ENCODE peak calls at places on chromosomes 13 and 19, in ten cellular contexts. J, M, Q, Y, G, N, B, K, T and R are unnamed samples.

GRCh38 chr13:43911283-43911682 is 31.6 kb downstream of the LACC1 start:
- DNase-seq in J (no peak), M (no peak), Q (no peak), Y (no peak), G (no peak), N (no peak), B (no peak), K (no peak), T (peak; percentile 73), R (no peak)

GRCh38 chr19:56643460-56643763 is 453 bp downstream of the SMIM17 start:
- DNase-seq in J (no peak), M (no peak), Q (no peak), Y (no peak), G (no peak), N (no peak), B (no peak), K (no peak), T (no peak), R (no peak)

GRCh38 chr19:35261356-35262100 is 7.2 kb upstream of the USF2 start:
- DNase-seq in J (no peak), M (no peak), Q (peak; percentile 75), Y (peak; percentile 55), G (no peak), N (no peak), B (no peak), K (peak; percentile 3), T (no peak), R (no peak)

GRCh38 chr19:5282926-5283325 is 57.7 kb downstream of the PTPRS start:
- DNase-seq in J (no peak), M (no peak), Q (no peak), Y (no peak), G (no peak), N (no peak), B (no peak), K (no peak), T (no peak), R (no peak)

GRCh38 chr13:78700121-78700910 is 41.4 kb upstream of the OBI1 start:
- DNase-seq in J (no peak), M (no peak), Q (no peak), Y (no peak), G (no peak), N (no peak), B (no peak), K (no peak), T (no peak), R (no peak)

GRCh38 chr13:48281556-48281955 is 22.0 kb upstream of the RB1 start:
- DNase-seq in J (no peak), M (no peak), Q (no peak), Y (no peak), G (no peak), N (no peak), B (no peak), K (no peak), T (no peak), R (no peak)

GRCh38 chr13:79281335-79281734 is 124.7 kb downstream of the RBM26 start:
- DNase-seq in J (no peak), M (no peak), Q (no peak), Y (no peak), G (no peak), N (no peak), B (no peak), K (no peak), T (no peak), R (no peak)

GRCh38 chr19:370641-371330 is 26.2 kb upstream of the MIER2 start:
- DNase-seq in J (no peak), M (no peak), Q (peak; percentile 70), Y (peak; percentile 54), G (no peak), N (no peak), B (no peak), K (no peak), T (no peak), R (no peak)

GRCh38 chr13:113065406-113066141 is 40.0 kb upstream of the F7 start:
- DNase-seq in J (no peak), M (no peak), Q (no peak), Y (peak; percentile 46), G (no peak), N (no peak), B (no peak), K (no peak), T (no peak), R (no peak)

GRCh38 chr19:15101479-15102082 is 5.6 kb upstream of the SYDE1 start:
- DNase-seq in J (no peak), M (peak; percentile 18), Q (no peak), Y (no peak), G (peak; percentile 12), N (no peak), B (peak; percentile 31), K (peak; percentile 46), T (no peak), R (peak; percentile 66)

GRCh38 chr13:107117327-107118012 is 549.5 kb upstream of the ARGLU1 start:
- DNase-seq in J (no peak), M (peak; percentile 22), Q (no peak), Y (no peak), G (no peak), N (no peak), B (no peak), K (no peak), T (no peak), R (no peak)

GRCh38 chr19:13195678-13196077 is 45.5 kb downstream of the IER2 start:
- DNase-seq in J (no peak), M (peak; percentile 31), Q (no peak), Y (no peak), G (peak; percentile 61), N (no peak), B (no peak), K (peak; percentile 50), T (no peak), R (peak; percentile 44)

GRCh38 chr19:33948651-33949335 is 152.1 kb downstream of the KCTD15 start:
- DNase-seq in J (no peak), M (no peak), Q (peak; percentile 61), Y (no peak), G (no peak), N (no peak), B (no peak), K (no peak), T (no peak), R (no peak)

GRCh38 chr13:60933638-60934037 is 482.0 kb downstream of the PCDH20 start:
- DNase-seq in J (no peak), M (no peak), Q (no peak), Y (no peak), G (no peak), N (no peak), B (peak; percentile 37), K (no peak), T (no peak), R (peak; percentile 33)

GRCh38 chr13:38821753-38822551 is 135.1 kb downstream of the FREM2 start:
- DNase-seq in J (no peak), M (no peak), Q (no peak), Y (no peak), G (no peak), N (no peak), B (no peak), K (no peak), T (no peak), R (no peak)

GRCh38 chr19:5993516-5994406 is 15.8 kb upstream of the RANBP3 start:
- DNase-seq in J (no peak), M (no peak), Q (no peak), Y (peak; percentile 80), G (no peak), N (no peak), B (no peak), K (no peak), T (no peak), R (no peak)

GRCh38 chr13:60572003-60572792 is 175.2 kb downstream of the TDRD3 start:
- DNase-seq in J (no peak), M (no peak), Q (no peak), Y (no peak), G (no peak), N (peak; percentile 90), B (no peak), K (no peak), T (peak; percentile 23), R (peak; percentile 71)

GRCh38 chr19:3190470-3190770 is 4.7 kb downstream of the NCLN start:
- DNase-seq in J (no peak), M (no peak), Q (no peak), Y (no peak), G (no peak), N (no peak), B (no peak), K (no peak), T (no peak), R (no peak)

GRCh38 chr13:102291587-102292218 is 110.1 kb downstream of the FGF14 start:
- DNase-seq in J (no peak), M (no peak), Q (no peak), Y (no peak), G (no peak), N (no peak), B (no peak), K (no peak), T (no peak), R (no peak)

GRCh38 chr19:38522915-38523314 is 89.4 kb downstream of the RYR1 start:
- DNase-seq in J (no peak), M (no peak), Q (no peak), Y (no peak), G (no peak), N (no peak), B (no peak), K (no peak), T (no peak), R (no peak)

GRCh38 chr19:10625762-10626138 is 397 bp downstream of the SLC44A2 start:
- DNase-seq in J (no peak), M (no peak), Q (no peak), Y (no peak), G (no peak), N (no peak), B (no peak), K (no peak), T (no peak), R (no peak)

GRCh38 chr13:21022694-21023325 is 38.6 kb downstream of the LATS2 start:
- DNase-seq in J (no peak), M (peak; percentile 15), Q (peak; percentile 76), Y (no peak), G (no peak), N (no peak), B (no peak), K (no peak), T (no peak), R (no peak)

GRCh38 chr13:45328661-45329105 is 12.3 kb downstream of the TPT1 start:
- DNase-seq in J (no peak), M (no peak), Q (no peak), Y (no peak), G (no peak), N (no peak), B (no peak), K (no peak), T (no peak), R (no peak)

GRCh38 chr19:49807174-49807830 is 5.8 kb downstream of the FUZ start:
- DNase-seq in J (no peak), M (no peak), Q (no peak), Y (no peak), G (no peak), N (no peak), B (peak; percentile 34), K (no peak), T (peak; percentile 15), R (peak; percentile 82)

GRCh38 chr19:23055946-23056345 is 53.0 kb upstream of the ZNF728 start:
- DNase-seq in J (no peak), M (no peak), Q (no peak), Y (no peak), G (no peak), N (no peak), B (no peak), K (no peak), T (no peak), R (no peak)

GRCh38 chr19:5697890-5698634 is 8.0 kb downstream of the RPL36 start:
- DNase-seq in J (no peak), M (no peak), Q (no peak), Y (no peak), G (no peak), N (no peak), B (no peak), K (no peak), T (no peak), R (no peak)

GRCh38 chr13:30791354-30791921 is 56.1 kb downstream of the ALOX5AP start:
- DNase-seq in J (no peak), M (peak; percentile 72), Q (no peak), Y (peak; percentile 74), G (no peak), N (peak; percentile 40), B (no peak), K (no peak), T (no peak), R (no peak)

GRCh38 chr19:10191347-10191746 is 3.4 kb downstream of the DNMT1 start:
- DNase-seq in J (no peak), M (no peak), Q (no peak), Y (no peak), G (no peak), N (peak; percentile 85), B (no peak), K (no peak), T (no peak), R (peak; percentile 41)